ENCODE peak calls at places on chromosomes 6 and 20, in six cellular contexts. X is NB4, S is IMR-90, K is lower leg skin, V is heart left ventricle, U is adrenal gland. B is an unnamed sample.

GRCh38 chr6:90860822-90861601 is 274.1 kb upstream of the MAP3K7 start:
- DNase-seq in X (peak), S (peak), K (no peak), V (no peak), U (no peak), B (no peak)

GRCh38 chr6:153129873-153130514 is 1.1 kb downstream of the RGS17 start:
- DNase-seq in X (no peak), S (peak), K (no peak), V (peak), U (no peak), B (peak)

GRCh38 chr6:37934276-37934675 is 114.7 kb downstream of the ZFAND3 start:
- DNase-seq in X (no peak), S (peak), K (no peak), V (no peak), U (no peak), B (no peak)

GRCh38 chr20:9287826-9288225 is 218.9 kb downstream of the PLCB4 start:
- DNase-seq in X (no peak), S (no peak), K (no peak), V (peak), U (no peak), B (no peak)

GRCh38 chr20:36833275-36834020 is 42.5 kb upstream of the TLDC2 start:
- DNase-seq in X (no peak), S (peak), K (no peak), V (peak), U (no peak), B (no peak)

GRCh38 chr6:143678980-143679379 is 1.2 kb downstream of the PHACTR2 start:
- DNase-seq in X (no peak), S (no peak), K (no peak), V (no peak), U (no peak), B (no peak)

GRCh38 chr20:53883098-53883762 is 187.2 kb downstream of the BCAS1 start:
- DNase-seq in X (no peak), S (peak), K (peak), V (no peak), U (no peak), B (no peak)

GRCh38 chr20:20480126-20480525 is 112.2 kb downstream of the INSM1 start:
- DNase-seq in X (no peak), S (no peak), K (no peak), V (no peak), U (no peak), B (no peak)

GRCh38 chr6:53916804-53917463 is 122.1 kb downstream of the LRRC1 start:
- DNase-seq in X (no peak), S (no peak), K (no peak), V (no peak), U (no peak), B (no peak)

GRCh38 chr20:45822863-45823262 is 4.2 kb downstream of the TNNC2 start:
- DNase-seq in X (no peak), S (peak), K (no peak), V (no peak), U (no peak), B (no peak)

GRCh38 chr6:127366281-127367022 is 23.0 kb upstream of the ECHDC1 start:
- DNase-seq in X (peak), S (peak), K (no peak), V (no peak), U (peak), B (peak)

GRCh38 chr6:16897669-16898068 is 136.4 kb upstream of the ATXN1 start:
- DNase-seq in X (no peak), S (no peak), K (no peak), V (no peak), U (no peak), B (no peak)

GRCh38 chr6:88171312-88171711 is 5.2 kb upstream of the CNR1 start:
- DNase-seq in X (no peak), S (no peak), K (no peak), V (no peak), U (no peak), B (no peak)

GRCh38 chr6:169894377-169894960 is 143.0 kb downstream of the ERMARD start:
- DNase-seq in X (no peak), S (no peak), K (peak), V (no peak), U (no peak), B (no peak)

GRCh38 chr6:7134999-7135735 is 27.4 kb downstream of the RREB1 start:
- DNase-seq in X (peak), S (no peak), K (no peak), V (no peak), U (no peak), B (no peak)

GRCh38 chr6:155936551-155936950 is 480.9 kb upstream of the NOX3 start:
- DNase-seq in X (no peak), S (no peak), K (no peak), V (no peak), U (no peak), B (no peak)

GRCh38 chr6:130489514-130489913 is 123.7 kb downstream of the TMEM200A start:
- DNase-seq in X (no peak), S (no peak), K (no peak), V (no peak), U (no peak), B (no peak)

GRCh38 chr6:129694036-129694435 is 15.9 kb downstream of the ARHGAP18 start:
- DNase-seq in X (no peak), S (no peak), K (no peak), V (no peak), U (no peak), B (no peak)

GRCh38 chr20:1934162-1934561 is 39.0 kb downstream of the SIRPA start:
- DNase-seq in X (no peak), S (peak), K (no peak), V (no peak), U (peak), B (no peak)

GRCh38 chr6:21115111-21115510 is 478.4 kb upstream of the SOX4 start:
- DNase-seq in X (no peak), S (peak), K (no peak), V (no peak), U (no peak), B (no peak)

GRCh38 chr20:21156266-21156665 is 30.4 kb downstream of the KIZ start:
- DNase-seq in X (no peak), S (peak), K (no peak), V (no peak), U (no peak), B (no peak)

GRCh38 chr6:170032706-170033309 is 258.1 kb downstream of the DLL1 start:
- DNase-seq in X (no peak), S (no peak), K (peak), V (no peak), U (peak), B (no peak)

GRCh38 chr6:75748743-75749538 is at the start of gene MYO6:
- DNase-seq in X (peak), S (peak), K (peak), V (peak), U (peak), B (peak)

GRCh38 chr20:1185781-1186334 is 1.1 kb upstream of the TMEM74B start:
- DNase-seq in X (peak), S (peak), K (no peak), V (no peak), U (peak), B (peak)

GRCh38 chr6:15864708-15865062 is 201.9 kb upstream of the DTNBP1 start:
- DNase-seq in X (no peak), S (no peak), K (no peak), V (no peak), U (no peak), B (no peak)

GRCh38 chr6:55778704-55779103 is 96.7 kb downstream of the BMP5 start:
- DNase-seq in X (no peak), S (no peak), K (no peak), V (no peak), U (no peak), B (no peak)

GRCh38 chr6:105318660-105319059 is 84.2 kb downstream of the PREP start:
- DNase-seq in X (no peak), S (peak), K (no peak), V (no peak), U (no peak), B (peak)

GRCh38 chr6:16239798-16240123 is 1.4 kb downstream of the GMPR start:
- DNase-seq in X (peak), S (peak), K (no peak), V (no peak), U (peak), B (no peak)

GRCh38 chr20:50095476-50096078 is 17.4 kb downstream of the UBE2V1 start:
- DNase-seq in X (no peak), S (no peak), K (peak), V (no peak), U (no peak), B (no peak)

GRCh38 chr20:46767127-46767761 is 57.8 kb downstream of the SLC2A10 start:
- DNase-seq in X (peak), S (peak), K (no peak), V (no peak), U (no peak), B (peak)

GRCh38 chr20:37007898-37008649 is 56.6 kb upstream of the SAMHD1 start:
- DNase-seq in X (peak), S (peak), K (no peak), V (no peak), U (no peak), B (no peak)

GRCh38 chr20:62973033-62973745 is 20.7 kb downstream of the SLC17A9 start:
- DNase-seq in X (no peak), S (no peak), K (no peak), V (no peak), U (no peak), B (no peak)

GRCh38 chr20:62970307-62971210 is 18.1 kb downstream of the SLC17A9 start:
- DNase-seq in X (no peak), S (no peak), K (no peak), V (no peak), U (no peak), B (no peak)

GRCh38 chr20:62972270-62973032 is 19.9 kb downstream of the SLC17A9 start:
- DNase-seq in X (peak), S (peak), K (peak), V (peak), U (peak), B (peak)

GRCh38 chr20:62969939-62970306 is 17.4 kb downstream of the SLC17A9 start:
- DNase-seq in X (no peak), S (no peak), K (no peak), V (no peak), U (no peak), B (no peak)

GRCh38 chr20:62971211-62971949 is 18.9 kb downstream of the SLC17A9 start:
- DNase-seq in X (no peak), S (no peak), K (no peak), V (no peak), U (no peak), B (no peak)
- TF ChIP-seq POLR2A in X (no peak), S (no peak), K (no peak), V (no peak), U (no peak), B (no peak)

DNA sequence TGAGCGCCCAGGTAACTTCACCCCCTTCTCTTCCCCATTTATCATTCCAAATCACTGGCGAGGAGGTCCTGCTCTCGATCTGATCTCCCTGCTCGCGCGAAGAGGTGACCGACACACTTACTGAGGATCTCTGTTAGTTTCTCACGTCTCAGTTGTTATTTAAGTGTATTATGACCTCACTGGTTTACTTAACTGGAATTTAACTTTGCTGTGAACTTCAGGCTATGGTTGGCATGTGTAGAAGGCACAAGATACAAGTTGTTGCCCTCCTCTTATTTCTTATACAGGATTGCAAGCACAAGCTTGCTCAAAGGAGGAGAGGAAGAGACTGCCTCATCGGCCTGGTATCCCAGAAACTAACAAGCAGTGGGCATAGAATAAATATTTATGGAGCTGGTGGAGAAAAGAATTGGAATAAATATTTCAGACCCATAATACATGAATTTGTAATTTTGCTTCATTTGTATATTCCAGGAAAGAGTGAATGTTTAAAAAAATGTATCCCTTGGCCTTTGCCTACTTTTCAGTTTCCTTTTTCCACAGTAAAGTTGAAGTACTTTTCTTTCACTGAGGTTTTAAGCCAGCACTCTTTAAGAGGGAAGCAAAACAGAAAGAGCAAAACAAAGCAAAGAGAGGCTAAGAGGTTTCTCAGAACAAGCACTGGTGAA is 1.3 kb downstream of the RNF217 start:
- DNase-seq in X (no peak), S (peak), K (no peak), V (no peak), U (no peak), B (peak)
- TF ChIP-seq POLR2A in X (no peak), S (peak), K (no peak), V (no peak), U (no peak), B (no peak)

GRCh38 chr6:34460796-34461507 is 4.9 kb upstream of the PACSIN1 start:
- DNase-seq in X (no peak), S (no peak), K (no peak), V (no peak), U (peak), B (peak)

GRCh38 chr6:34455831-34456230 is 10.0 kb upstream of the PACSIN1 start:
- DNase-seq in X (peak), S (no peak), K (no peak), V (no peak), U (no peak), B (no peak)

GRCh38 chr6:34457392-34457746 is 8.5 kb upstream of the PACSIN1 start:
- DNase-seq in X (no peak), S (no peak), K (no peak), V (no peak), U (no peak), B (no peak)

GRCh38 chr6:34459899-34460593 is 5.8 kb upstream of the PACSIN1 start:
- DNase-seq in X (peak), S (peak), K (no peak), V (no peak), U (peak), B (peak)

DNA sequence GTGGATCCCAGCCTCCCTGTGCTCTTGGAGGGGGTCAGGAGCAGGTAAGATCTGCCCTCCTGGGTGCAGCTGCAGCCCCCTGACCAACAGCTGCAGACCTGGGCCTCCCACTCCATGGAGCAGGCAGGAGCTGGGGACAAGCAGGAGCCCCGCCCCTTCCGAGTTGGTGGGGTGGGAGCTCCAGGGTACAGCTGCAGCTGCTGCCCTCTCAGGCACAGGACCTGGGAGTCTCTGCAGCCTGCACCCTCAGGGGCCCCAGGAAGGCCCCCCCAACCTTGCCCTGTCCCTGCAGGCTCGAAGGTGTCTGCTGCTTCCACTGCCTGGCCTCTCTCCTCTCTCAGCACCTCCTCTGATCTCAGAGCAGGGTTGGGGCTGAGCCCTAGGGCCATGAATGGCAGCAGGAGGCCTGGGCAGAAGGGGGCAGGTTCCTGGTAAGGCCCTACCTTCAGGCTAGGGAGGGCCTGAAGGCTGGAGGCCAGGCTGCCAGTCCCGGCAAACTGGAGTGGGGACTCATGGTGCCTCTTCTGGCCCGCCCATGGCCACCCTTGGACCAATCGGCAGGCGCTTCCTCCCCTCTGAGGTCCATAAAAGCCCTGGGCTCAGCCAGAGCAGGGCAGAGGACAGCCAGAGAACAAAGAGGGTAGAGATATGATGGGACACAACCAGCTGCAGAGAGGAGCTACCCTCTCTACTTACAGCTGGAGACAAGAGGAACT is 8.0 kb upstream of the PACSIN1 start:
- DNase-seq in X (no peak), S (no peak), K (no peak), V (no peak), U (no peak), B (no peak)
- TF ChIP-seq POLR2A in X (no peak), S (no peak), K (no peak), V (no peak), U (no peak), B (no peak)

GRCh38 chr6:108835218-108835850 is 12.9 kb upstream of the ARMC2 start:
- DNase-seq in X (peak), S (peak), K (peak), V (peak), U (peak), B (peak)
- TF ChIP-seq POLR2A in X (no peak), S (no peak), K (no peak), V (no peak), U (no peak), B (no peak)

DNA sequence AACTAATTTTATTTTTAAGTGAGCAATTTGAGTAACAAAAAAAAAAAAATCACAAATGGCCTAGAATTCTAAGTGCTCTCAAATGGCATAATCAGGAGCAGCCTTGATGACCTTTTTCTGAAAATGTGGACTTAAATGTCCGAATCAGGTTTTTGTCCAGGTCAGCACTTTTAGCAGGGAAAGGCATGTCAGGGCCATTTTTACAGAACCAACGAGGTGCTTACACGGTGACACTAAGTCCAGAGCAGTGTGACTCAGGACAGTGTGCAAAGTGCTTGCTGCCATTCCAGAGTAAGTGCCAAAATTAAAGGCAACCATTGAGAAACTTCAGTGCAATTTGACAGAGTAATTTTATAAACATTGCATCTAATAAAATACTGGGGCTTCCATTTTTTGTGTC is 127.8 kb downstream of the KIF16B start:
- DNase-seq in X (no peak), S (no peak), K (no peak), V (no peak), U (peak), B (no peak)
- TF ChIP-seq POLR2A in X (no peak), S (no peak), K (no peak), V (no peak), U (no peak), B (no peak)

GRCh38 chr20:15951711-15952110 is 621.5 kb downstream of the KIF16B start:
- DNase-seq in X (no peak), S (no peak), K (no peak), V (no peak), U (no peak), B (no peak)

GRCh38 chr20:15945301-15945700 is 627.9 kb downstream of the KIF16B start:
- DNase-seq in X (no peak), S (no peak), K (no peak), V (no peak), U (no peak), B (no peak)

DNA sequence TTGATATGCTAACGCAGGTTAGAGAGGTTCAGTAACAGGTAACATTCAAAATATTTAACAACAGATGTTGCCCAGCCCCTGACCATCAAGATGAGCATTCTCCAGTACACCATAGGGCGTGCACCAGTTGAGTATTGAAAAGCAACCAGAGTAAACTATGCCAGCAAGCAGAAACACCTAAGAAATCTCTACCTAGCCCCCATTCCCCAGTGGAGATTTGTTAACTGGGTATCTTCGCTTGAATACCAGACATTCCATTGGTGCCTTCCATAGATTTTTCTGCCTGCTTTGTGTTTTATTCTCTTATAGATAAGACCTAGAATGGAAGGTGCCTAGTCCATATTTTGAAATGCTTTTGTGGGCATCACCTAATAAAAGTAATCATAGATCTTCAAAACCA is 623.9 kb downstream of the KIF16B start:
- DNase-seq in X (no peak), S (no peak), K (no peak), V (no peak), U (no peak), B (no peak)
- TF ChIP-seq POLR2A in X (no peak), S (no peak), K (no peak), V (no peak), U (no peak), B (no peak)

GRCh38 chr6:157690441-157691210 is 132.4 kb upstream of the SNX9 start:
- DNase-seq in X (no peak), S (no peak), K (peak), V (no peak), U (no peak), B (no peak)

GRCh38 chr6:157685596-157686280 is 137.3 kb upstream of the SNX9 start:
- DNase-seq in X (no peak), S (no peak), K (peak), V (no peak), U (no peak), B (no peak)

GRCh38 chr6:157688275-157688959 is 134.6 kb upstream of the SNX9 start:
- DNase-seq in X (no peak), S (no peak), K (peak), V (no peak), U (no peak), B (no peak)

GRCh38 chr6:157689875-157690274 is 133.2 kb upstream of the SNX9 start:
- DNase-seq in X (no peak), S (no peak), K (peak), V (no peak), U (no peak), B (no peak)

DNA sequence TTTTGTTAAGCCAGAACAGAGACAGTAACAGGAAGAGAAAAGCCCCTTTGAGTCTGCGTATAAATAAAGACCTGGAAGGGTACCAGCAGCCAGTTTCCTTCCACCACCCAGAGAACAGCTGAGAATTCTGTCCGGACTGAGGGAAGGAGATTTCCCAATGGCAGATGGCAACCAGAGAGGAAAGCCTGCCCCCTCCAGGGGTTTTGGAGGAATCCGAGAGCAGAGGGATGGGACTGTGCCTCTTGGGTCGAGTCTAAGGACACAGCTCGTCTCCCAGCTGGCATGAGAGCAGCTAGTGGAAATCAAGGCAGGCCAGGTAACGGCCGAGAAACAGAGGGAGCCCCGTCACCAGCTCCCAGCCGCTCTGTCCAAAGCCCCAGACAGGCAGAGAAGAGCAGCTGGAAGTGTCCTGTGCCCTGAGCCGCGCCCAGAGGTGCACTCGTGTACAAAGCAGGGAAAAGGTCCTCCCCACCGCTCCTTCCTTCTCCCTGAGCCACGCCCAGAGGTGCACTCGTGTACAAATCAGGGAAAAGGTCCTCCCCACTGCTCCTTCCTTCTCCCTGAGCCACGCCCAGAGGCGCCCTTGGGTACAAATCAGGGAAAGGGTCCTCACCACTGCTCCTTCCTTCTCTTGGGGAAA is 134.0 kb upstream of the SNX9 start:
- DNase-seq in X (no peak), S (peak), K (peak), V (no peak), U (no peak), B (no peak)
- TF ChIP-seq POLR2A in X (no peak), S (no peak), K (no peak), V (no peak), U (no peak), B (no peak)

GRCh38 chr6:151325075-151326050 is 66.0 kb downstream of the ZBTB2 start:
- DNase-seq in X (no peak), S (peak), K (peak), V (peak), U (peak), B (peak)
- TF ChIP-seq POLR2A in X (no peak), S (peak), K (no peak), V (no peak), U (no peak), B (no peak)

B was measured in H54.